ENCODE peak calls at places on chromosomes 1 and 21, in five cellular contexts. P is cardiac fibroblast; N is lower leg skin; T is GM20000; H is CD4-positive, alpha-beta T cell. Z is an unnamed sample.

GRCh38 chr1:110492573-110492972 is 26.4 kb downstream of the KCNA10 start:
- DNase-seq in N (no peak), H (no peak), P (no peak), T (no peak), Z (no peak)

GRCh38 chr1:214281030-214281901 is at the start of gene SMYD2:
- DNase-seq in T (peak; percentile 90), H (peak; percentile 69), P (peak; percentile 51), N (peak; percentile 92), Z (peak; percentile 82)

GRCh38 chr1:51756290-51756689 is 122.2 kb downstream of the NRDC start:
- DNase-seq in H (no peak), N (no peak), T (no peak), P (no peak), Z (no peak)

GRCh38 chr1:43522776-43523480 is 7.8 kb upstream of the PTPRF start:
- DNase-seq in P (peak; percentile 90), H (no peak), T (no peak), N (no peak), Z (peak; percentile 71)

GRCh38 chr1:198529414-198529813 is 11.1 kb downstream of the ATP6V1G3 start:
- DNase-seq in P (peak; percentile 54), N (no peak), T (no peak), H (no peak), Z (no peak)

GRCh38 chr1:54499097-54500029 is 48.7 kb upstream of the ACOT11 start:
- DNase-seq in P (peak; percentile 32), T (no peak), N (no peak), H (no peak), Z (peak; percentile 66)

GRCh38 chr1:1946540-1946939 is 27.5 kb upstream of the TMEM52 start:
- DNase-seq in T (no peak), N (no peak), H (no peak), P (peak; percentile 21), Z (no peak)

GRCh38 chr21:41361786-41362604 is at the start of gene MX2:
- DNase-seq in T (peak; percentile 73), P (peak; percentile 80), N (peak; percentile 95), H (peak; percentile 75), Z (peak; percentile 43)

GRCh38 chr1:2496746-2497145 is 20.7 kb downstream of the PLCH2 start:
- DNase-seq in T (no peak), N (no peak), H (no peak), P (no peak), Z (no peak)

GRCh38 chr21:41956926-41957729 is 3.3 kb upstream of the C2CD2 start:
- DNase-seq in T (no peak), N (peak; percentile 78), H (no peak), P (peak; percentile 85), Z (no peak)

GRCh38 chr1:207241164-207241934 is 80.1 kb upstream of the CD55 start:
- DNase-seq in P (no peak), N (no peak), H (no peak), T (no peak), Z (peak; percentile 38)

GRCh38 chr1:53508991-53509663 is 49.9 kb downstream of the DMRTB1 start:
- DNase-seq in N (no peak), T (no peak), H (no peak), P (no peak), Z (no peak)

GRCh38 chr1:209688746-209689234 is 13.6 kb downstream of the G0S2 start:
- DNase-seq in T (no peak), H (no peak), N (no peak), P (peak; percentile 37), Z (no peak)

GRCh38 chr1:169348356-169349036 is 19.1 kb downstream of the NME7 start:
- DNase-seq in P (peak; percentile 80), T (peak; percentile 47), N (no peak), H (no peak), Z (peak; percentile 46)

GRCh38 chr1:109930252-109930993 is 19.8 kb downstream of the CSF1 start:
- DNase-seq in P (no peak), N (peak; percentile 74), H (no peak), T (no peak), Z (no peak)

DNA sequence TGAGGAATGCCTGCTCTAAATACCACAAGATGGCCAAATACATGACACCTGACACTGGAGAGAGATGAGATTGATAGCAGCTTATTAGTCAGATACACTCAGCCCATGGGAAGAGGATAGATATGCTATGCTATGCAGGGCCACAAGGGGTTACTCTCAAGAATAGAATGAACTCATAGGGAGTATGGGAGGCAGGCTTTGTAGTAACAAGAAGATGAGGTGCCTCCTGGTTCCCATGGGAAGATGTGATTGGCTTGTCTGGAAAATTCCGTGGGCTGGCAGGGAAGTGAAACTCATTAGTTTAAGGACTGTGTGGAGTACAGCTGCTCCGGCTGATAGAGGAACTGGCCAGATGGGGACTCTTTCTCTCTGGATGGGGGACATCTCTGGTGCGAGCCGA is 16.5 kb downstream of the CCDC30 start:
- DNase-seq in P (peak; percentile 26), H (no peak), T (no peak), N (no peak), Z (no peak)
- TF ChIP-seq CTCF in P (peak; percentile 22), H (no peak), T (no peak), N (no peak), Z (no peak)

DNA sequence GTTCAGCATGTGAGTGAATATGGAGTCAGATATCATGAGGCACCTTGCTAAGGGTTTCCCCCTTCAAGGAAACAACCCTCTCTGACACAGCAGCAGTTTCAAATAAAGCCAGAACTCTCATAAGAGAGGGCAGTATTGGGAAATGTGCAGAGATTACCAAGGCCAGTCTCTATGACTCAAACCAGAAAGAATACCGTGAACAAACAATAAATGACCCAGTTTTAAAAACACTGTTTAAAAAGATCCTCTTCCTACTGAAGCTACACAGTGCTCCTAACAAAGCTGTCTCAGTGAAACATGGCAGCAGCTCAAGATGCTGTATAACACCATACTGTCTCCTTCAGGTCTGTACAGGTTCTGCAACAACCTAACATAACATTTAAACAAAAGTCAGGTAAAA is 102.6 kb downstream of the KIAA0319L start:
- DNase-seq in N (no peak), H (no peak), P (peak; percentile 95), T (no peak), Z (no peak)
- TF ChIP-seq CTCF in N (no peak), H (no peak), P (peak; percentile 49), T (no peak), Z (no peak)

DNA sequence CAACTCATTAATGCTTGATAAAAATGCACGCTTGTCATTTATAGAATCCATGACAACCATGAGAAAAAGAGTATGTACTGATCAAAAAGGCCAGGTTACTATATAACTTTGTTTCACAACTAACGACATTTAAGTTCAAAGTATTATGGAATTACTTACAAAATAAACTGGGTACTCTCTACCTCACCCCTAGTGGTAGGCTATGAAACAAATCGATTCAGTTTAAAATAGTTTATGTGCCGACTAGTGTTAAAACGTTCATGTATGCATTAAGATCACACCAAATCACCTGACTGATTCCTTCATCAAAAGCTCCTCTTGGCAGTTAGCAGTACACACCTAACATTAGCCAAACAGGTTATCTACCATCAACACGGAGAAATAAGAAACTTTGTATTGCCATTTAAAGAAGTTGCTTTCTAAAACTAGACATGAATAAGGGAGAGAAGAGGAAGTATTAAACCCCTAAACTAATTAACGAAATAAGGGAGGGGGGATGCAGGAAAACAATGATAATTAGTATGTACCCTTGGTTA is 137.1 kb downstream of the AKT3 start:
- DNase-seq in P (peak; percentile 37), H (no peak), T (no peak), N (no peak), Z (no peak)
- TF ChIP-seq CTCF in P (peak; percentile 25), H (no peak), T (no peak), N (no peak), Z (peak; percentile 52)

GRCh38 chr1:235329139-235329808 is 904 bp downstream of the GGPS1 start:
- DNase-seq in N (peak; percentile 85), H (peak; percentile 34), T (peak; percentile 44), P (peak; percentile 63), Z (peak; percentile 46)
- TF ChIP-seq CTCF in N (no peak), H (peak; percentile 18), T (no peak), P (no peak), Z (no peak)

GRCh38 chr21:18722193-18722592 is 318.6 kb upstream of the TMPRSS15 start:
- DNase-seq in T (no peak), P (no peak), N (no peak), H (no peak), Z (no peak)
- TF ChIP-seq CTCF in T (no peak), P (no peak), N (no peak), H (no peak), Z (no peak)